ENCODE peak calls at places on chromosomes 11 and 22, in six cellular contexts. Q is lower leg skin, A is astrocyte of the cerebellum, D is cardiac fibroblast, M is A673, B is endothelial cell of umbilical vein. Y is an unnamed sample.
A peak's percentile ranks its signal among the peaks of the same experiment; 100 is the strongest.

GRCh38 chr11:110665689-110666465 is 46.4 kb downstream of the ARHGAP20 start:
- DNase-seq in A (no peak), M (no peak), B (no peak), D (no peak), Q (no peak), Y (no peak)

GRCh38 chr11:131038597-131038996 is 122.3 kb upstream of the SNX19 start:
- DNase-seq in M (peak; percentile 54), B (no peak), D (peak; percentile 13), A (no peak), Q (no peak), Y (no peak)

GRCh38 chr11:77198440-77198849 is 70.4 kb downstream of the MYO7A start:
- DNase-seq in B (peak; percentile 11), D (no peak), M (peak; percentile 59), A (no peak), Q (no peak), Y (no peak)

GRCh38 chr22:21942407-21942895 is 10.2 kb downstream of the PPM1F start:
- DNase-seq in A (peak; percentile 74), Q (peak; percentile 83), D (peak; percentile 86), M (peak; percentile 98), B (peak; percentile 97), Y (peak; percentile 54)

GRCh38 chr22:28108851-28109250 is 189.8 kb upstream of the PITPNB start:
- DNase-seq in M (no peak), B (no peak), Q (no peak), A (no peak), D (no peak), Y (no peak)

GRCh38 chr11:3807856-3808845 is at the start of gene PGAP2:
- DNase-seq in A (no peak), M (peak; percentile 72), B (peak; percentile 57), D (peak; percentile 58), Q (peak; percentile 46), Y (no peak)

GRCh38 chr11:113138731-113139130 is 175.7 kb upstream of the TTC12 start:
- DNase-seq in B (no peak), Q (no peak), M (no peak), D (no peak), A (no peak), Y (no peak)

GRCh38 chr22:36796629-36797175 is 20.1 kb downstream of the PVALB start:
- DNase-seq in D (no peak), A (no peak), B (no peak), M (no peak), Q (no peak), Y (no peak)

GRCh38 chr11:3043315-3043871 is 13.8 kb downstream of the CARS1 start:
- DNase-seq in A (no peak), M (no peak), B (no peak), D (peak; percentile 70), Q (no peak), Y (no peak)

GRCh38 chr11:116422556-116422955 is 350.2 kb downstream of the BUD13 start:
- DNase-seq in Q (no peak), D (no peak), A (no peak), B (no peak), M (no peak), Y (no peak)

GRCh38 chr11:134634897-134635831 is 223.1 kb upstream of the B3GAT1 start:
- DNase-seq in Q (no peak), D (no peak), M (no peak), B (no peak), A (no peak), Y (no peak)
- TF ChIP-seq CTCF in Q (no peak), D (no peak), M (peak; percentile 16), B (no peak), A (no peak), Y (peak; percentile 18)

DNA sequence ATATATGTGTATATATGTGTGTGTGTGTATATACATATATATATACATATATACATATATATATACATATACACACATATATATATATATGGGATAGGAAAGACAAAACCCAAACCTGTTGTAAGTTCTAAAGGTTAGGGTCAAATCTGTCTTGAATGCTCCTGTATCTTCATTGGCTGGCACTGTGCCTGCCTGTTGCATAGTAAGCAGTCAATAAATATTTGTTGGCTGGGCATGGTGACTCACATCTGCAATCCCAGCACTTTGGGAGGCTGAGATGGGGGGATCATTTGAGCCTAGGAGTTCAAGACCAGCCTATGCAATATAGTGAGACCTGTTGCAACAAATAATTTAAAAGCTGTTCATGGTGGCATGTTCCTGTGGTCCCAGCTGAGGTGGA is 205.4 kb downstream of the DBX1 start:
- DNase-seq in D (peak; percentile 48), A (no peak), Q (no peak), M (no peak), B (no peak), Y (no peak)
- TF ChIP-seq CTCF in D (no peak), A (no peak), Q (no peak), M (no peak), B (no peak), Y (no peak)

DNA sequence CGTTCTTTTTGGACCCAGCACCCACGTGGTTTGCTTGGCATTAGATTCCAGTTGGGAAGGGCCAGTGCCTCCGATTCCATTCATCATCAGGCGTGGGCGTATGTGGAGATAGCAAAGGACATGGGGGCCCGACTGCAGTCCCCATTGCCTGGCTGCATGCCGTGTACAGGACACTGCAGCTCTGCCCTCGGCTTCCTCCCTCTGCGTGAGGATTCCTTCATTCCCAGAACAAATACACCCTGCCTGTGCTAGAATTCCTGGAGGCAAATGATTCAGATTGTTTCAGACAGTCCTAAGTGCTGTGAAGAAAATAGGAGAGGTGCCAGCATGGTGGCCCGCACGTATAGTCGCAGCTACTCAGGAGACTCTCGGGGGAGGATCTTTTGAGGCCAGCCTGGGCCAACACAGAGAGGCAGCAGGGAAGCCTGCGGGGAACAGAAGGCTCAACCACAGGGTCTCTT is 15.4 kb downstream of the DERL3 start:
- DNase-seq in D (peak; percentile 24), A (no peak), Q (no peak), B (no peak), M (no peak), Y (no peak)
- TF ChIP-seq CTCF in D (no peak), A (no peak), Q (no peak), B (no peak), M (no peak), Y (no peak)

DNA sequence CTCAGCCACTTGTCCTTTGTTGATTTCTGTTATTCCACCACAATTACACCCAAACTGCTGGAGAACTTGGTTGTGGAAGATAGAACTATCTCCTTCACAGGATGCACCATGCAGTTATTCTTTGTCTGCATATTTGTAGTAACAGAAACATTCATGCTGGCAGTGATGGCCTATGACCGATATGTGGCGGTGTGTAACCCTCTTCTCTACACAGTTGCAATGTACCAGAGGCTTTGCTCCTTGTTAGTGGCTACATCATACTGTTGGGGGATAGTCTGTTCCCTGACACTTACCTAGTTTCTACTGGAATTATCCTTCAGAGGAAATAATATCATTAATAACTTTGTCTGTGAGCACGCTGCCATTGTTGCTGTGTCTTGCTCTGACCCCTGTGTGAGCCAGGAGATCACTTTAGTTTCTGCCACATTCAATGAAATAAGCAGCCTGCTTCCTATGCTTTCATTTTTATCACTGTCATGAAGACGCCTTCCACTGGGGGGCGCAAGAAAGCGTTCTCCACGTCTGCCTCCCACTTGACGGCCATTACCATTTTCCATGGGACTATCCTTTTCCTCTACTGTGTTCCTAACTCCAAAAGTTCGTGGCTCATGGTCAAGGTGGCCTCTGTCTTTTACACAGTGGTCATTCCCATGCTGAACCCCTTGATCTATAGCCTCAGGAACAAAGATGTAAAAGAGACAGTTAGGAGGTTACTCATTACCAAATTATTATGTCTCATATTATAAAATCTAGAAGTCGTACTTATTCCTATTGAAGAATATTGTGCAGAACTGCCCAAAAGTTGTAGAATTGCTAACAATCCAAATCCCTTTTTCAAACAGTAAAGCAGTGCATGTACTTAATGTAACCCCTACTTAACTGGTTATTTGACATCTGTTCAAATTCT is 53.2 kb downstream of the OR4C6 start:
- DNase-seq in M (peak; percentile 58), A (no peak), D (no peak), Q (no peak), B (no peak), Y (no peak)
- TF ChIP-seq CTCF in M (peak; percentile 76), A (no peak), D (no peak), Q (no peak), B (no peak), Y (peak; percentile 27)